ENCODE peak calls at places on chromosomes 16 and 17, in eight cellular contexts. O is suprapubic skin, J is Peyer's patch, U is esophagus squamous epithelium, B is body of pancreas, C is breast epithelium, G is IMR-90, X is NB4. I is an unnamed sample.

GRCh38 chr16:68806422-68806821 is 36.9 kb upstream of the TANGO6 start:
- DNase-seq in O (no peak), J (no peak), U (no peak), B (no peak), C (no peak), G (no peak), X (no peak), I (no peak)

GRCh38 chr17:39926588-39927100 is 757 bp downstream of the ORMDL3 start:
- DNase-seq in O (no peak), J (peak), U (no peak), B (peak), C (no peak), G (no peak), X (peak), I (peak)

GRCh38 chr17:6276711-6277110 is 158.2 kb downstream of the AIPL1 start:
- DNase-seq in O (no peak), J (no peak), U (no peak), B (no peak), C (no peak), G (no peak), X (no peak), I (no peak)

GRCh38 chr16:68147438-68147837 is 62.3 kb downstream of the NFATC3 start:
- DNase-seq in O (no peak), J (no peak), U (no peak), B (no peak), C (no peak), G (no peak), X (peak), I (no peak)

GRCh38 chr16:35711435-35711834 is 2252.0 kb downstream of the TP53TG3F start:
- DNase-seq in O (peak), J (no peak), U (no peak), B (no peak), C (no peak), G (no peak), X (no peak), I (no peak)

GRCh38 chr16:50246299-50247122 is 19.8 kb upstream of the ADCY7 start:
- DNase-seq in O (no peak), J (no peak), U (no peak), B (no peak), C (no peak), G (no peak), X (peak), I (no peak)

GRCh38 chr17:13153036-13153435 is 135.2 kb upstream of the ELAC2 start:
- DNase-seq in O (no peak), J (no peak), U (no peak), B (no peak), C (no peak), G (peak), X (no peak), I (no peak)

GRCh38 chr17:68288804-68289203 is 2.1 kb downstream of the SLC16A6 start:
- DNase-seq in O (no peak), J (no peak), U (no peak), B (peak), C (no peak), G (no peak), X (peak), I (no peak)

GRCh38 chr16:86761117-86761971 is 183.0 kb downstream of the FOXL1 start:
- DNase-seq in O (no peak), J (peak), U (no peak), B (peak), C (no peak), G (peak), X (peak), I (peak)

GRCh38 chr17:68089881-68090280 is 54.3 kb downstream of the KPNA2 start:
- DNase-seq in O (no peak), J (no peak), U (no peak), B (peak), C (no peak), G (peak), X (peak), I (peak)

GRCh38 chr16:81614654-81615359 is 164.3 kb upstream of the PLCG2 start:
- DNase-seq in O (no peak), J (no peak), U (no peak), B (no peak), C (no peak), G (no peak), X (no peak), I (no peak)

GRCh38 chr16:20415541-20415940 is 6.2 kb downstream of the ACSM5 start:
- DNase-seq in O (no peak), J (no peak), U (no peak), B (no peak), C (no peak), G (no peak), X (no peak), I (no peak)

GRCh38 chr17:39177256-39177655 is 11.3 kb upstream of the ARL5C start:
- DNase-seq in O (no peak), J (no peak), U (no peak), B (no peak), C (no peak), G (no peak), X (peak), I (no peak)

GRCh38 chr16:86396318-86396882 is 113.9 kb upstream of the FOXF1 start:
- DNase-seq in O (no peak), J (no peak), U (no peak), B (no peak), C (no peak), G (peak), X (no peak), I (no peak)

GRCh38 chr16:17027488-17028129 is 443.2 kb downstream of the XYLT1 start:
- DNase-seq in O (no peak), J (no peak), U (no peak), B (no peak), C (no peak), G (no peak), X (no peak), I (no peak)

GRCh38 chr17:44842748-44843147 is 4.9 kb upstream of the HIGD1B start:
- DNase-seq in O (no peak), J (no peak), U (no peak), B (no peak), C (no peak), G (peak), X (no peak), I (no peak)

GRCh38 chr17:40564195-40564882 is 933 bp downstream of the CCR7 start:
- DNase-seq in O (no peak), J (peak), U (no peak), B (no peak), C (no peak), G (no peak), X (no peak), I (no peak)

GRCh38 chr17:43754947-43755346 is 3.6 kb downstream of the SOST start:
- DNase-seq in O (no peak), J (no peak), U (no peak), B (no peak), C (no peak), G (no peak), X (no peak), I (no peak)

GRCh38 chr16:67926181-67926742 is 5.4 kb downstream of the CTRL start:
- DNase-seq in O (no peak), J (no peak), U (no peak), B (peak), C (peak), G (peak), X (peak), I (peak)

GRCh38 chr17:81519284-81520020 is 6.9 kb upstream of the ACTG1 start:
- DNase-seq in O (no peak), J (peak), U (no peak), B (peak), C (peak), G (no peak), X (no peak), I (peak)

GRCh38 chr16:81706327-81707295 is 72.5 kb upstream of the PLCG2 start:
- DNase-seq in O (no peak), J (no peak), U (no peak), B (no peak), C (no peak), G (no peak), X (no peak), I (no peak)

GRCh38 chr17:75181608-75182318 is 996 bp downstream of the SUMO2 start:
- DNase-seq in O (no peak), J (no peak), U (no peak), B (peak), C (no peak), G (no peak), X (peak), I (no peak)

GRCh38 chr17:34703533-34703932 is 124.2 kb downstream of the TMEM132E start:
- DNase-seq in O (no peak), J (no peak), U (no peak), B (peak), C (no peak), G (peak), X (peak), I (peak)

GRCh38 chr17:63549289-63549945 is 860 bp upstream of the DCAF7 start:
- DNase-seq in O (no peak), J (no peak), U (no peak), B (no peak), C (no peak), G (no peak), X (no peak), I (no peak)

GRCh38 chr17:55601874-55602364 is 90.7 kb upstream of the SMIM36 start:
- DNase-seq in O (no peak), J (no peak), U (no peak), B (no peak), C (no peak), G (peak), X (peak), I (peak)

GRCh38 chr17:49469831-49470568 is 25.1 kb upstream of the NGFR start:
- DNase-seq in O (no peak), J (no peak), U (no peak), B (peak), C (no peak), G (no peak), X (no peak), I (no peak)

GRCh38 chr17:78235885-78236284 is 4.5 kb downstream of the TMEM235 start:
- DNase-seq in O (no peak), J (no peak), U (no peak), B (no peak), C (no peak), G (no peak), X (no peak), I (no peak)

GRCh38 chr16:70754371-70754770 is 46.6 kb downstream of the VAC14 start:
- DNase-seq in O (no peak), J (no peak), U (no peak), B (no peak), C (no peak), G (no peak), X (no peak), I (no peak)

GRCh38 chr16:22614271-22614947 is 103.7 kb downstream of the NPIPB5 start:
- DNase-seq in O (no peak), J (no peak), U (no peak), B (peak), C (no peak), G (no peak), X (no peak), I (no peak)

GRCh38 chr17:39533891-39534290 is 72.6 kb downstream of the CDK12 start:
- DNase-seq in O (no peak), J (no peak), U (no peak), B (no peak), C (no peak), G (peak), X (no peak), I (no peak)

GRCh38 chr17:74862108-74862901 is 2.6 kb upstream of the GRIN2C start:
- DNase-seq in O (no peak), J (peak), U (no peak), B (no peak), C (peak), G (peak), X (peak), I (peak)

GRCh38 chr17:2392252-2393183 is 8.3 kb downstream of the MNT start:
- DNase-seq in O (peak), J (peak), U (peak), B (peak), C (peak), G (peak), X (peak), I (peak)
- TF ChIP-seq POLR2A in O (peak), J (peak), U (peak), B (peak), C (peak), G (peak), X (peak), I (peak)

GRCh38 chr16:27499659-27500055 is 50.1 kb downstream of the GTF3C1 start:
- DNase-seq in O (no peak), J (no peak), U (no peak), B (no peak), C (no peak), G (no peak), X (no peak), I (peak)
- H3K4me3 ChIP-seq in O (no peak), J (no peak), U (no peak), B (no peak), C (no peak), G (no peak), X (no peak), I (no peak)

GRCh38 chr16:57091990-57092785 is at the start of gene CPNE2:
- DNase-seq in O (no peak), J (peak), U (no peak), B (peak), C (no peak), G (peak), X (peak), I (peak)
- TF ChIP-seq POLR2A in O (no peak), J (peak), U (peak), B (peak), C (no peak), G (no peak), X (peak), I (no peak)

GRCh38 chr17:16346721-16347271 is 6.5 kb downstream of the CENPV start:
- DNase-seq in O (no peak), J (no peak), U (no peak), B (no peak), C (no peak), G (no peak), X (no peak), I (no peak)
- H3K4me3 ChIP-seq in O (no peak), J (no peak), U (no peak), B (no peak), C (no peak), G (no peak), X (no peak), I (no peak)

GRCh38 chr16:31701734-31702133 is 171.9 kb upstream of the ZNF267 start:
- DNase-seq in O (no peak), J (no peak), U (no peak), B (no peak), C (no peak), G (no peak), X (no peak), I (no peak)

GRCh38 chr16:31698901-31699300 is 171.2 kb downstream of the AHSP start:
- DNase-seq in O (no peak), J (no peak), U (no peak), B (no peak), C (no peak), G (no peak), X (no peak), I (no peak)

GRCh38 chr16:31699601-31700000 is 171.9 kb downstream of the AHSP start:
- DNase-seq in O (no peak), J (no peak), U (no peak), B (no peak), C (no peak), G (no peak), X (no peak), I (no peak)

GRCh38 chr16:31700200-31700529 is 172.5 kb downstream of the AHSP start:
- DNase-seq in O (peak), J (no peak), U (no peak), B (no peak), C (no peak), G (no peak), X (no peak), I (no peak)

GRCh38 chr16:31700530-31701388 is 172.8 kb upstream of the ZNF267 start:
- DNase-seq in O (no peak), J (peak), U (peak), B (peak), C (peak), G (peak), X (peak), I (peak)
- TF ChIP-seq POLR2A in O (no peak), J (peak), U (no peak), B (peak), C (no peak), G (no peak), X (no peak), I (no peak)

GRCh38 chr17:47848198-47848513 is 2.8 kb downstream of the SP6 start:
- DNase-seq in O (no peak), J (no peak), U (no peak), B (no peak), C (no peak), G (no peak), X (no peak), I (no peak)

GRCh38 chr17:47851764-47852112 is 775 bp upstream of the SP6 start:
- DNase-seq in O (no peak), J (no peak), U (no peak), B (no peak), C (no peak), G (no peak), X (no peak), I (no peak)

GRCh38 chr17:47850692-47851573 is at the start of gene SP6:
- DNase-seq in O (no peak), J (peak), U (no peak), B (peak), C (peak), G (peak), X (peak), I (peak)

GRCh38 chr17:47852113-47852949 is 1.4 kb upstream of the SP6 start:
- DNase-seq in O (no peak), J (no peak), U (no peak), B (no peak), C (no peak), G (no peak), X (no peak), I (no peak)

DNA sequence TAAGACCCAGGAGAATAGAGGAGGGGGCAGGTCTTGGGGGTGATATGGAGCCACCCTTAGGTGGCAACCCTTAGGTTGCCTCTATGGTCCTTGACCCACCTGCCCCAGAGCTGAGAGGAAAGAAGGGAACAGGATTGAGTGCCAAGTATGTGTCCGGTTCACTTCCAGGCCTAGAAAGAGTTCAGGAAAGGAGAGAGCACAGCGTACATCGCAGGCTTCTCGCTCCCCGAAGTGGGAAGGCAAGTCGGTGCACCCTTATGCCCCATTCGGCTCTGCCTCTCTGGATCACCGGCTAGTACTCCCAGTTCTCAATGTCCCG is 631 bp downstream of the SP6 start:
- DNase-seq in O (no peak), J (no peak), U (no peak), B (no peak), C (no peak), G (no peak), X (no peak), I (no peak)
- H3K4me3 ChIP-seq in O (peak), J (peak), U (peak), B (no peak), C (peak), G (no peak), X (no peak), I (peak)

GRCh38 chr16:85153046-85153445 is 40.8 kb upstream of the CIBAR2 start:
- DNase-seq in O (no peak), J (no peak), U (no peak), B (no peak), C (no peak), G (no peak), X (no peak), I (no peak)

GRCh38 chr16:85150331-85150940 is 38.2 kb upstream of the CIBAR2 start:
- DNase-seq in O (no peak), J (no peak), U (no peak), B (no peak), C (no peak), G (no peak), X (no peak), I (no peak)

GRCh38 chr16:85151079-85151602 is 38.9 kb upstream of the CIBAR2 start:
- DNase-seq in O (no peak), J (no peak), U (no peak), B (no peak), C (no peak), G (no peak), X (no peak), I (no peak)

GRCh38 chr16:85152414-85153030 is 40.2 kb upstream of the CIBAR2 start:
- DNase-seq in O (no peak), J (no peak), U (no peak), B (no peak), C (no peak), G (no peak), X (no peak), I (no peak)

DNA sequence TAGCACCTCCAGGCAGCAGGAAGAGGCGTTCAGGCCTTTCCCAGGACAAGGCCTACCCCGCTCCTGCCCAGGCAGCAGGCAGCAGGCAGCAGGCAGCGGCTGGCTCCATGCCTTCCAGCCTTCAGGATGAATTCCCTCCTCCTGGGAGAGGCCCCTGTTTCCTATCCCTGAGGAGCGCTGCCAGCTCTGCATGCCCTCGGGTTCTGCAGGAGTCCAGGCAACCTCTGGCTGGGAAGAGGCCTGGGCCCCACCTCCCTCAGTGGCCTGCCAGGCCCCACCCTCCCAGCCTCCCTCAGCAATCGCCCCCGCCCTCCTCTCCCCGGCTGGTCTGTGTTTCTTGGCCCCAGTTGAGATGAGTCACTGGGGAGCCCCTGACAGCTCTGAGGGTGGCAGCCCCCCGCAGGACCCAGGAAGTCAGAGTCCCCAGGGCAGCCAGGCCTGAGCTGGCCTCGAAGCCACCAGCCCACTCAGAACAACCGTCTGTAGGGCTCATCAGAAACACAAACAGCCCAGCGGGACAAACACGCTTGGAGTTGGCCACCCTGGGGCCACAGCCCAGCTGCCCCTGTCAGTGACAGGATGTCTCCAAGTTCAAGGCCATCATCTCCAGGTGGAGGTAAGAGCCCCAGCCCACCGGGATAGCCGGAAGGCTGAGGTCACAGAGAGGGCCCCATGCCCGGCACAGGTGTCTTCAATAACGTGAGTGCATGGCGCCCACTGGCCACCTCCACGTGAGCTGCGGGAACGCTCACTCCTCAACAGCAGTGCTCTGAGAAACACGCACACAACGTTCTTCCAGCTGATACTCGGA is 39.5 kb upstream of the CIBAR2 start:
- DNase-seq in O (no peak), J (no peak), U (no peak), B (peak), C (peak), G (peak), X (peak), I (peak)
- TF ChIP-seq POLR2A in O (no peak), J (no peak), U (no peak), B (no peak), C (no peak), G (no peak), X (no peak), I (no peak)

GRCh38 chr16:83946781-83947566 is 6.1 kb upstream of the OSGIN1 start:
- DNase-seq in O (no peak), J (no peak), U (no peak), B (no peak), C (no peak), G (no peak), X (no peak), I (no peak)

GRCh38 chr16:83943516-83944050 is 9.5 kb upstream of the OSGIN1 start:
- DNase-seq in O (no peak), J (no peak), U (no peak), B (no peak), C (no peak), G (no peak), X (no peak), I (no peak)

GRCh38 chr16:83947642-83948234 is 5.3 kb upstream of the OSGIN1 start:
- DNase-seq in O (no peak), J (no peak), U (no peak), B (no peak), C (no peak), G (no peak), X (no peak), I (no peak)

GRCh38 chr16:83946154-83946780 is 6.8 kb upstream of the OSGIN1 start:
- DNase-seq in O (no peak), J (no peak), U (no peak), B (no peak), C (no peak), G (no peak), X (no peak), I (no peak)

GRCh38 chr16:83945587-83945986 is 7.5 kb upstream of the OSGIN1 start:
- DNase-seq in O (no peak), J (no peak), U (no peak), B (no peak), C (no peak), G (no peak), X (no peak), I (no peak)
- H3K4me3 ChIP-seq in O (no peak), J (no peak), U (no peak), B (no peak), C (no peak), G (no peak), X (no peak), I (no peak)